ENCODE peak calls at places on chromosomes 5 and 9, in four cellular contexts. B, G, Y and C are unnamed samples.

GRCh38 chr5:159156839-159157238 is 52.5 kb downstream of the RNF145 start:
- DNase-seq in B (peak; percentile 83), G (peak; percentile 40), Y (peak; percentile 67), C (peak; percentile 40)

GRCh38 chr5:40577718-40578117 is 102.0 kb upstream of the PTGER4 start:
- DNase-seq in B (no peak), G (no peak), Y (no peak), C (no peak)

GRCh38 chr9:114382951-114383865 is 4.6 kb downstream of the AKNA start:
- DNase-seq in B (no peak), G (peak; percentile 66), Y (no peak), C (no peak)

GRCh38 chr5:1536298-1537165 is 12.8 kb upstream of the LPCAT1 start:
- DNase-seq in B (peak; percentile 31), G (no peak), Y (no peak), C (no peak)

GRCh38 chr5:58019614-58020013 is 440.3 kb downstream of the PLK2 start:
- DNase-seq in B (no peak), G (peak; percentile 62), Y (no peak), C (peak; percentile 29)

GRCh38 chr5:36777105-36777757 is 99.3 kb upstream of the NIPBL start:
- DNase-seq in B (peak; percentile 32), G (peak; percentile 25), Y (no peak), C (no peak)

GRCh38 chr5:55021465-55021864 is 2.6 kb upstream of the GZMK start:
- DNase-seq in B (no peak), G (no peak), Y (no peak), C (no peak)

GRCh38 chr5:179377421-179378115 is 32.3 kb upstream of the ADAMTS2 start:
- DNase-seq in B (no peak), G (no peak), Y (no peak), C (no peak)

GRCh38 chr5:20286512-20286911 is 298.5 kb upstream of the CDH18 start:
- DNase-seq in B (peak; percentile 81), G (no peak), Y (no peak), C (no peak)

GRCh38 chr5:13771011-13771571 is 173.4 kb downstream of the DNAH5 start:
- DNase-seq in B (no peak), G (no peak), Y (peak; percentile 36), C (no peak)

GRCh38 chr5:143029293-143029692 is 259.1 kb downstream of the ARHGAP26 start:
- DNase-seq in B (no peak), G (no peak), Y (no peak), C (no peak)

GRCh38 chr5:173853370-173854131 is 34.6 kb upstream of the CPEB4 start:
- DNase-seq in B (no peak), G (no peak), Y (no peak), C (no peak)

GRCh38 chr9:109908459-109909390 is 128.7 kb downstream of the PALM2AKAP2 start:
- DNase-seq in B (no peak), G (no peak), Y (peak; percentile 55), C (no peak)

GRCh38 chr5:78824826-78825225 is 160.3 kb downstream of the ARSB start:
- DNase-seq in B (no peak), G (no peak), Y (no peak), C (no peak)

GRCh38 chr9:78047106-78047505 is 15.5 kb upstream of the GNAQ start:
- DNase-seq in B (no peak), G (no peak), Y (no peak), C (no peak)

GRCh38 chr9:2039294-2040180 is 24.4 kb downstream of the SMARCA2 start:
- DNase-seq in B (no peak), G (peak; percentile 26), Y (no peak), C (no peak)

GRCh38 chr5:100647461-100648230 is 112.5 kb downstream of the FAM174A start:
- DNase-seq in B (peak; percentile 69), G (peak; percentile 57), Y (no peak), C (no peak)

GRCh38 chr9:92875373-92875772 is 2.5 kb downstream of the ZNF484 start:
- DNase-seq in B (no peak), G (no peak), Y (no peak), C (no peak)

GRCh38 chr5:137142371-137143243 is 356.5 kb downstream of the SPOCK1 start:
- DNase-seq in B (peak; percentile 94), G (peak; percentile 51), Y (peak; percentile 63), C (peak; percentile 91)

GRCh38 chr9:97501177-97501971 is at the start of gene TMOD1:
- DNase-seq in B (peak; percentile 44), G (peak; percentile 78), Y (no peak), C (no peak)

GRCh38 chr9:130766031-130766903 is 68.8 kb upstream of the ABL1 start:
- DNase-seq in B (no peak), G (no peak), Y (no peak), C (no peak)

GRCh38 chr5:76546497-76547102 is 76.6 kb downstream of the F2RL2 start:
- DNase-seq in B (no peak), G (no peak), Y (no peak), C (no peak)

GRCh38 chr9:89476546-89476945 is 21.4 kb downstream of the SEMA4D start:
- DNase-seq in B (no peak), G (no peak), Y (no peak), C (no peak)

GRCh38 chr9:130986311-130986940 is 22.5 kb upstream of the LAMC3 start:
- DNase-seq in B (no peak), G (no peak), Y (no peak), C (no peak)

GRCh38 chr5:113278976-113279375 is 155.8 kb downstream of the TSSK1B start:
- DNase-seq in B (no peak), G (no peak), Y (no peak), C (no peak)

GRCh38 chr5:17727212-17727611 is 93.0 kb downstream of the TAF11L14 start:
- DNase-seq in B (no peak), G (no peak), Y (no peak), C (no peak)

GRCh38 chr5:6713274-6714181 is at the start of gene TENT4A:
- DNase-seq in B (no peak), G (peak; percentile 46), Y (no peak), C (no peak)

GRCh38 chr5:140321796-140322195 is 18.9 kb upstream of the PFDN1 start:
- DNase-seq in B (no peak), G (peak; percentile 58), Y (no peak), C (no peak)

GRCh38 chr9:99485461-99485860 is 263.4 kb downstream of the SEC61B start:
- DNase-seq in B (no peak), G (no peak), Y (no peak), C (no peak)

GRCh38 chr5:68557162-68557936 is 341.8 kb downstream of the PIK3R1 start:
- DNase-seq in B (no peak), G (no peak), Y (no peak), C (no peak)

GRCh38 chr5:151058301-151058700 is 22.5 kb downstream of the TNIP1 start:
- DNase-seq in B (no peak), G (no peak), Y (no peak), C (no peak)

GRCh38 chr9:19386469-19387044 is 6.5 kb upstream of the RPS6 start:
- DNase-seq in B (no peak), G (no peak), Y (no peak), C (no peak)

GRCh38 chr5:167128581-167128980 is 1162.9 kb upstream of the WWC1 start:
- DNase-seq in B (no peak), G (no peak), Y (no peak), C (no peak)

GRCh38 chr9:136225748-136226679 is 19.6 kb downstream of the QSOX2 start:
- DNase-seq in B (peak; percentile 81), G (peak; percentile 35), Y (no peak), C (no peak)

GRCh38 chr5:111747336-111747735 is 9.7 kb downstream of the NREP start:
- DNase-seq in B (peak; percentile 72), G (no peak), Y (no peak), C (no peak)

GRCh38 chr9:112194969-112195431 is 19.9 kb upstream of the SUSD1 start:
- DNase-seq in B (no peak), G (peak; percentile 23), Y (no peak), C (no peak)

GRCh38 chr5:135492319-135492626 is 40.1 kb upstream of the TIFAB start:
- DNase-seq in B (peak; percentile 94), G (no peak), Y (no peak), C (no peak)

DNA sequence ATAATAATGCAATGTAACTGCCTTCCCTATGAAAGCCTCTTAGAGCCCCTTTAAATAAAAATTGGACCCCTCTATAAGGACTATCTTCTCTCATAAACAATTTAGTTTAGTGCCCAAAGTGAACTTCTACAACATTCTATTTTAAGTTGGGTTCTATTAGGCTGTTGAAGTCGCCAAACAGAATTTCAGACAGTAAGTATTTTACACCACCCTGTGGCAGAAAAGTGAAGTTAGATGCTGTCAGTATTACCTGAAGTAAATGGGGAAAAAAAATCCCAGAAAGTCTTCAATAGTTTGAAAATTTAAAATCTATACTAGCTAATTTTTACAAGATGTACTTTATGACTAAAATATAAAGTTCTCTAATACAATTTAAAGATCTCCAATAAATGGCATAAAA is 29.5 kb downstream of the CAAP1 start:
- DNase-seq in B (peak; percentile 3), G (no peak), Y (no peak), C (no peak)
- TF ChIP-seq CTCF in B (peak; percentile 42), G (no peak), Y (peak; percentile 19), C (peak; percentile 26)

DNA sequence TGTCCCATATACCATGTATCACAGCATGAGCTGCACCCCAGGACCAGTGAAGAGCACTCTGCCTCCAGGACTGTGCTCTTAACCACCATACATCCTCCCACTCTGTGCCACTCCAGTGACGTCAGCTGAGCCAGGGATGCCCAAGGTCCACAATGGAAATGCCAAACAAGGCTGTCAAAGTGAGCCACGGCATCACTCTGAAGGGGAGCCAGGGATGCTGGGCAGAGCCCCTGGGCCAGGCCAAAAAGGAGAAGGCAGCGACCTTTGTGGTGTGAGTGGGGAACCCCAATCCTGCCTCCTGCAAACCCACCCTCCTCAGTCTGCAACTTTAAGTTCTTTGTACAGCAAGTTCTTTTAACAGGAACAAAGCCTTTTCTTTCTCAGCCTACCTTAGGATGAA is 242.7 kb downstream of the SYK start:
- DNase-seq in B (no peak), G (no peak), Y (no peak), C (no peak)
- H3K4me3 ChIP-seq in B (no peak overlapping the region), G (no peak overlapping the region), Y (no peak overlapping the region), C (no peak overlapping the region)

DNA sequence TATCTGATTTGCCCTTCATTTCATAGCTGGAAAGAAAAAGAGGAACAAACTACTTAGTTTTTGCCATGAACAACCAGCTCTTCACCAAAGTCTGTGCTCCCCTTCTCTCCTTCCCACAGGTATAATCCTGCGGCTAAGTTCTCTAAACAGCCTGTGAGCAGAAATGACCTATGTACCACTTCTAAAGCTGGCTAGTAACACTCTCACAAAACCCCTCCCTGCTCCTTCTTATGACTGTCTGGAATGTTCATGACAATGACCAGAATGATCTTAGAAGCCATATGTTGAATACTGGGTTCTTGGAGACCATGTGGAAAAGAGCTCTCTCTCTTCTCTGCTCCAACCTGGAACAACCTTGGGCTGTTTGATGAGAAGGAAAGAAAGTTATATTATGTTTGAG is 12.9 kb upstream of the AMACR start:
- DNase-seq in B (no peak), G (no peak), Y (no peak), C (no peak)
- TF ChIP-seq CTCF in B (no peak), G (no peak), Y (no peak), C (no peak)

GRCh38 chr5:149410071-149410470 is 31.0 kb upstream of the IL17B start:
- DNase-seq in B (no peak), G (no peak), Y (no peak), C (no peak)
- H3K4me3 ChIP-seq in B (no peak overlapping the region), G (peak overlapping the region; percentile 67), Y (peak overlapping the region; percentile 64), C (no peak overlapping the region)

GRCh38 chr5:181190711-181191525 is 14.1 kb downstream of the TRIM7 start:
- DNase-seq in B (peak; percentile 52), G (peak; percentile 40), Y (no peak), C (no peak)
- TF ChIP-seq CTCF in B (no peak), G (no peak), Y (peak; percentile 21), C (no peak)

GRCh38 chr5:59517926-59518585 is 375.5 kb downstream of the PDE4D start:
- DNase-seq in B (peak; percentile 71), G (no peak), Y (peak; percentile 27), C (no peak)
- H3K4me3 ChIP-seq in B (no peak overlapping the region), G (no peak overlapping the region), Y (no peak overlapping the region), C (no peak overlapping the region)

GRCh38 chr9:104927216-104927911 is 591 bp downstream of the ABCA1 start:
- DNase-seq in B (peak; percentile 61), G (peak; percentile 37), Y (no peak), C (no peak)
- TF ChIP-seq CTCF in B (no peak), G (no peak), Y (no peak), C (no peak)